ENCODE peak calls at places on chromosomes 13 and 19, in five cellular contexts. V, I, H, K and D are unnamed samples.

GRCh38 chr19:3132971-3133792 is 2.7 kb upstream of the GNA15 start:
- DNase-seq in V (peak), I (peak), H (no peak), K (peak), D (peak)

GRCh38 chr19:50708179-50708879 is 11.3 kb downstream of the SHANK1 start:
- DNase-seq in V (no peak), I (no peak), H (no peak), K (no peak), D (no peak)

GRCh38 chr13:37306778-37307544 is 201.5 kb upstream of the CSNK1A1L start:
- DNase-seq in V (no peak), I (no peak), H (no peak), K (no peak), D (peak)

GRCh38 chr13:82506805-82507404 is 1375.4 kb downstream of the SLITRK1 start:
- DNase-seq in V (no peak), I (no peak), H (no peak), K (no peak), D (no peak)

GRCh38 chr13:66995366-66995663 is 234.8 kb downstream of the PCDH9 start:
- DNase-seq in V (no peak), I (no peak), H (no peak), K (no peak), D (no peak)

GRCh38 chr19:11268783-11269267 is 6.5 kb upstream of the DOCK6 start:
- DNase-seq in V (no peak), I (no peak), H (no peak), K (peak), D (peak)

GRCh38 chr13:51276684-51277083 is 54.5 kb downstream of the FAM124A start:
- DNase-seq in V (no peak), I (no peak), H (no peak), K (peak), D (no peak)

GRCh38 chr13:95704510-95704909 is 27.6 kb downstream of the DNAJC3 start:
- DNase-seq in V (no peak), I (no peak), H (no peak), K (no peak), D (no peak)

GRCh38 chr13:40059540-40060232 is 404.2 kb downstream of the COG6 start:
- DNase-seq in V (no peak), I (no peak), H (no peak), K (no peak), D (no peak)

GRCh38 chr19:10286803-10287737 is at the start of gene ICAM4:
- DNase-seq in V (no peak), I (peak), H (peak), K (peak), D (no peak)

GRCh38 chr19:7294571-7295212 is 478 bp upstream of the INSR start:
- DNase-seq in V (peak), I (peak), H (peak), K (peak), D (peak)

GRCh38 chr19:35347171-35347929 is at the start of gene FFAR1:
- DNase-seq in V (peak), I (peak), H (no peak), K (peak), D (no peak)

GRCh38 chr13:59780058-59780457 is 383.7 kb downstream of the DIAPH3 start:
- DNase-seq in V (no peak), I (no peak), H (no peak), K (no peak), D (no peak)

GRCh38 chr19:2532252-2533071 is 56.5 kb downstream of the GADD45B start:
- DNase-seq in V (no peak), I (no peak), H (no peak), K (no peak), D (peak)

GRCh38 chr19:48413879-48414623 is 20.6 kb downstream of the GRIN2D start:
- DNase-seq in V (no peak), I (no peak), H (no peak), K (no peak), D (no peak)

GRCh38 chr19:37506387-37507166 is at the start of gene ZNF793:
- DNase-seq in V (peak), I (peak), H (peak), K (peak), D (peak)

GRCh38 chr19:5520501-5520900 is 47.3 kb downstream of the TINCR start:
- DNase-seq in V (no peak), I (no peak), H (no peak), K (no peak), D (no peak)